ENCODE peak calls at places on chromosomes 13 and 19, in ten cellular contexts. O, K, R, I, J, M, A, D, V and N are unnamed samples.

GRCh38 chr13:31045621-31046081 is 113.2 kb downstream of the TEX26 start:
- DNase-seq in J (no peak), I (peak), O (peak), K (peak), M (peak), D (peak), V (peak), R (peak), A (peak), N (peak)

GRCh38 chr19:39177110-39177699 is 19.6 kb upstream of the NCCRP1 start:
- DNase-seq in M (no peak), R (no peak), J (no peak), V (no peak), O (no peak), A (no peak), D (no peak), I (no peak), K (no peak), N (peak)

GRCh38 chr13:106415427-106415826 is 120.0 kb downstream of the EFNB2 start:
- DNase-seq in D (no peak), I (no peak), V (no peak), R (no peak), O (no peak), K (no peak), M (no peak), J (no peak), A (no peak), N (no peak)

GRCh38 chr19:7931221-7932061 is 5.5 kb upstream of the CTXN1 start:
- DNase-seq in I (no peak), D (no peak), V (no peak), M (no peak), K (no peak), A (no peak), J (no peak), O (no peak), R (no peak), N (no peak)

GRCh38 chr19:11164879-11165406 is 9.4 kb upstream of the SPC24 start:
- DNase-seq in K (no peak), R (no peak), D (no peak), M (peak), O (no peak), J (no peak), V (no peak), A (no peak), I (no peak), N (no peak)

GRCh38 chr13:19150226-19150625 is 31.4 kb downstream of the TUBA3C start:
- DNase-seq in D (no peak), A (no peak), J (no peak), O (no peak), K (no peak), M (no peak), R (no peak), I (no peak), V (no peak), N (no peak)

GRCh38 chr13:77139311-77139710 is 112.4 kb upstream of the FBXL3 start:
- DNase-seq in K (no peak), R (no peak), A (no peak), J (no peak), O (no peak), M (no peak), V (no peak), D (no peak), I (no peak), N (no peak)

GRCh38 chr13:77740097-77740496 is 42.6 kb downstream of the SLAIN1 start:
- DNase-seq in V (no peak), I (no peak), M (no peak), R (no peak), O (no peak), D (no peak), J (no peak), A (no peak), K (no peak), N (no peak)

GRCh38 chr19:43625918-43626579 is 6.6 kb upstream of the ZNF428 start:
- DNase-seq in K (no peak), M (no peak), A (no peak), D (no peak), O (peak), J (peak), V (peak), R (no peak), I (no peak), N (no peak)

GRCh38 chr19:16445238-16446107 is 26.3 kb downstream of the EPS15L1 start:
- DNase-seq in J (no peak), V (no peak), R (no peak), M (no peak), A (no peak), D (no peak), I (no peak), O (no peak), K (no peak), N (no peak)

GRCh38 chr19:13993554-13994308 is 12.4 kb downstream of the RFX1 start:
- DNase-seq in A (no peak), R (no peak), M (no peak), I (no peak), J (peak), K (no peak), D (no peak), V (no peak), O (no peak), N (no peak)

GRCh38 chr19:30733826-30734550 is 361.8 kb downstream of the ZNF536 start:
- DNase-seq in R (no peak), J (peak), A (no peak), I (no peak), K (no peak), M (no peak), O (no peak), D (no peak), V (no peak), N (no peak)

GRCh38 chr19:46271488-46272197 is 25.2 kb upstream of the HIF3A start:
- DNase-seq in A (no peak), O (no peak), M (no peak), D (no peak), K (no peak), I (no peak), R (no peak), V (peak), J (no peak), N (no peak)

GRCh38 chr19:887072-887471 is 5.9 kb downstream of the MED16 start:
- DNase-seq in V (no peak), K (no peak), D (no peak), J (peak), M (no peak), I (no peak), R (no peak), A (no peak), O (no peak), N (peak)

GRCh38 chr13:93227906-93228801 is 1.5 kb downstream of the GPC6 start:
- DNase-seq in D (no peak), M (peak), K (no peak), I (no peak), R (no peak), J (peak), A (no peak), O (no peak), V (no peak), N (peak)

GRCh38 chr19:58330458-58330857 is 3.7 kb downstream of the ZSCAN22 start:
- DNase-seq in V (no peak), A (no peak), J (no peak), D (no peak), O (peak), I (no peak), R (no peak), K (no peak), M (no peak), N (no peak)

GRCh38 chr13:28475916-28476725 is 18.8 kb downstream of the FLT1 start:
- DNase-seq in K (no peak), R (no peak), O (peak), J (no peak), A (no peak), V (no peak), I (no peak), D (no peak), M (no peak), N (peak)

GRCh38 chr19:23872282-23872919 is 42.3 kb upstream of the ZNF726 start:
- DNase-seq in R (no peak), I (no peak), J (no peak), A (no peak), V (no peak), D (no peak), M (no peak), O (no peak), K (no peak), N (no peak)

GRCh38 chr19:1123885-1124677 is 20.3 kb downstream of the GPX4 start:
- DNase-seq in D (no peak), K (no peak), I (no peak), R (no peak), A (no peak), M (no peak), O (no peak), J (no peak), V (no peak), N (no peak)

GRCh38 chr13:44068169-44068568 is 188.5 kb downstream of the LACC1 start:
- DNase-seq in A (no peak), V (no peak), R (no peak), I (no peak), D (no peak), M (no peak), K (no peak), J (no peak), O (no peak), N (no peak)

GRCh38 chr19:31315621-31316011 is 33.6 kb downstream of the TSHZ3 start:
- DNase-seq in V (no peak), K (no peak), I (no peak), J (no peak), D (no peak), A (no peak), O (no peak), R (no peak), M (no peak), N (no peak)

GRCh38 chr13:108342369-108343289 is 73.1 kb downstream of the TNFSF13B start:
- DNase-seq in A (no peak), J (peak), R (no peak), O (peak), K (no peak), D (no peak), M (no peak), I (no peak), V (no peak), N (no peak)